ENCODE peak calls at places on chromosomes 2 and 18, in nine cellular contexts. I is heart left ventricle, D is GM13976, W is HCEC 1CT, O is NCI-H446, Q is fibroblast of lung, F is adipocyte, A is KG1, G is Ammon's horn. B is an unnamed sample.

GRCh38 chr2:206936456-206937222 is 2.7 kb upstream of the CPO start:
- DNase-seq in F (peak), G (no peak), A (no peak), W (no peak), O (peak), Q (peak), D (no peak), I (no peak), B (no peak)

GRCh38 chr2:164606557-164606956 is 14.7 kb downstream of the GRB14 start:
- DNase-seq in D (no peak), W (peak), Q (no peak), G (no peak), A (no peak), O (peak), I (no peak), F (peak), B (no peak)

GRCh38 chr2:100561191-100561590 is 1.6 kb upstream of the PDCL3 start:
- DNase-seq in A (no peak), I (no peak), G (no peak), O (no peak), Q (no peak), D (no peak), F (no peak), W (no peak), B (no peak)

GRCh38 chr18:75179819-75180600 is 28.9 kb downstream of the PTGR3 start:
- DNase-seq in G (no peak), D (no peak), Q (no peak), O (no peak), W (no peak), F (no peak), A (no peak), I (no peak), B (no peak)

GRCh38 chr2:129767346-129767745 is 212.1 kb upstream of the RAB6C start:
- DNase-seq in A (no peak), W (no peak), Q (no peak), G (no peak), F (no peak), I (no peak), D (no peak), O (no peak), B (no peak)

GRCh38 chr2:119820275-119820674 is 60.6 kb downstream of the PTPN4 start:
- DNase-seq in G (no peak), O (peak), F (peak), D (no peak), Q (peak), W (peak), I (peak), A (no peak), B (no peak)

GRCh38 chr2:219344756-219345458 is 12.4 kb upstream of the RESP18 start:
- DNase-seq in O (peak), I (peak), A (no peak), Q (peak), D (no peak), W (peak), G (peak), F (peak), B (no peak)

GRCh38 chr2:230218411-230218810 is 1.4 kb downstream of the SP110 start:
- DNase-seq in Q (no peak), O (no peak), D (no peak), W (no peak), A (no peak), I (no peak), F (peak), G (peak), B (no peak)

GRCh38 chr2:237922641-237923361 is 44.0 kb upstream of the UBE2F start:
- DNase-seq in W (no peak), I (no peak), O (no peak), D (no peak), A (no peak), F (no peak), Q (no peak), G (no peak), B (no peak)

GRCh38 chr2:26245810-26246209 is 1.1 kb downstream of the HADHB start:
- DNase-seq in W (peak), G (no peak), D (peak), A (no peak), Q (peak), I (no peak), F (peak), O (no peak), B (no peak)

GRCh38 chr2:65728477-65729180 is 296.2 kb upstream of the SPRED2 start:
- DNase-seq in O (no peak), D (no peak), F (no peak), G (no peak), A (peak), W (no peak), I (no peak), Q (no peak), B (no peak)

GRCh38 chr2:233039217-233040173 is 7.0 kb downstream of the NEU2 start:
- DNase-seq in A (no peak), Q (no peak), D (no peak), I (no peak), O (no peak), W (no peak), G (no peak), F (no peak), B (no peak)

GRCh38 chr2:200373196-200373595 is 66.7 kb downstream of the SPATS2L start:
- DNase-seq in O (no peak), W (no peak), G (no peak), D (no peak), F (no peak), I (no peak), A (no peak), Q (no peak), B (no peak)

GRCh38 chr2:41710944-41711343 is 336.9 kb upstream of the PKDCC start:
- DNase-seq in F (peak), G (no peak), O (no peak), W (peak), I (no peak), Q (no peak), D (no peak), A (no peak), B (no peak)

GRCh38 chr18:72848534-72849237 is 19.1 kb downstream of the NETO1 start:
- DNase-seq in O (no peak), D (no peak), Q (no peak), W (no peak), F (no peak), I (no peak), A (no peak), G (no peak), B (no peak)

GRCh38 chr2:157267476-157267875 is 10.0 kb downstream of the GALNT5 start:
- DNase-seq in D (no peak), W (no peak), O (no peak), I (no peak), A (no peak), Q (no peak), F (no peak), G (no peak), B (no peak)

B was measured in iPS DF 19.7.